ENCODE peak calls at places on chromosomes 13 and 19, in ten cellular contexts. Q, Z, L, O, E, G, D, I, T and P are unnamed samples.

GRCh38 chr13:31747271-31747670 is 7.9 kb downstream of the RXFP2 start:
- DNase-seq in O (no peak), G (no peak), E (peak; percentile 61), I (no peak), L (no peak), T (no peak), Z (no peak), Q (no peak), D (no peak), P (no peak)

GRCh38 chr13:43229506-43229905 is 206.1 kb downstream of the DNAJC15 start:
- DNase-seq in L (no peak), Q (no peak), G (no peak), T (peak; percentile 70), E (peak; percentile 79), Z (no peak), O (peak; percentile 76), I (no peak), D (no peak), P (peak; percentile 64)

GRCh38 chr19:39408392-39409206 is 2.0 kb downstream of the ZFP36 start:
- DNase-seq in O (no peak), E (peak; percentile 67), Q (no peak), D (no peak), L (peak; percentile 37), I (no peak), G (no peak), T (peak; percentile 56), Z (no peak), P (peak; percentile 78)

GRCh38 chr13:88434953-88435352 is 763.8 kb downstream of the SLITRK5 start:
- DNase-seq in L (no peak), E (no peak), Q (no peak), O (no peak), D (no peak), Z (no peak), I (no peak), G (no peak), T (no peak), P (no peak)

GRCh38 chr13:59706101-59706976 is 457.4 kb downstream of the DIAPH3 start:
- DNase-seq in Z (no peak), Q (no peak), D (no peak), T (no peak), O (no peak), L (no peak), E (no peak), I (no peak), G (no peak), P (no peak)

GRCh38 chr13:90717451-90717936 is 630.0 kb upstream of the MIR17HG start:
- DNase-seq in O (peak; percentile 40), G (no peak), L (no peak), D (no peak), E (peak; percentile 40), Q (no peak), Z (peak; percentile 17), T (peak; percentile 86), I (no peak), P (peak; percentile 80)

GRCh38 chr19:14699641-14700040 is 9.8 kb downstream of the ZNF333 start:
- DNase-seq in Z (no peak), Q (no peak), L (no peak), E (no peak), I (no peak), T (no peak), O (no peak), G (no peak), D (no peak), P (no peak)

GRCh38 chr19:45103200-45103624 is 10.2 kb downstream of the PPP1R37 start:
- DNase-seq in T (no peak), G (no peak), Z (no peak), E (peak; percentile 73), Q (no peak), O (no peak), L (peak; percentile 43), D (no peak), I (peak; percentile 55), P (peak; percentile 43)

DNA sequence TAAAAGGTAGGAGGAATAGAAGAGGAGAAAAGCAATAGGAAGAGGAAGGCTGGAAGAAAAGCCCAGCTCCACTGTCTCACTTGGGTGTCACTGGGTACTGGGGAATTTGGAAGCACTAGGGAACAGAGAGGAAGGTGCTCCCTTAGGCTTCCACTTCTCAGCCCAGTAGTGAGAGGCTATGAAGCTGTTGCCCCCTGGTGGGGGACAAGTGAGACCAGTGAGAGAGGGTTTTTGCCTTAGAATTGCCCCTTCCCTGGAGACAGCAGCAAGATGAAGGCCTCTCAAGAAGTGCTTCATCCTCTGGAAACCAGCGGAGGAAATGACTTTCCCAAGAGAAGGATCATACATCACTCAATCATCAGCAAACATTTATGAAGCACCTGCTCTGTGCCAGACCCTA is 4.7 kb upstream of the ZNF606 start:
- DNase-seq in L (no peak), D (no peak), Q (no peak), T (no peak), Z (no peak), G (no peak), O (no peak), I (no peak), E (peak; percentile 16), P (no peak)
- TF ChIP-seq CTCF in L (no peak), D (no peak), Q (no peak), T (no peak), Z (peak; percentile 11), G (no peak), O (no peak), I (no peak), E (no peak), P (peak; percentile 8)

GRCh38 chr19:16202320-16203255 is 4.9 kb downstream of the AP1M1 start:
- DNase-seq in O (no peak), E (peak; percentile 67), Z (no peak), I (no peak), T (peak; percentile 11), Q (no peak), G (no peak), L (no peak), D (no peak), P (no peak)

GRCh38 chr19:16200776-16201391 is 3.2 kb downstream of the AP1M1 start:
- DNase-seq in I (no peak), Q (no peak), E (no peak), D (no peak), G (no peak), O (no peak), Z (no peak), L (no peak), T (no peak), P (no peak)

GRCh38 chr19:16199275-16199932 is 1.7 kb downstream of the AP1M1 start:
- DNase-seq in Q (no peak), O (no peak), E (no peak), D (peak; percentile 57), T (no peak), G (no peak), Z (no peak), I (no peak), L (no peak), P (no peak)

GRCh38 chr19:16198363-16198636 is 589 bp downstream of the AP1M1 start:
- DNase-seq in Z (no peak), I (no peak), E (no peak), Q (no peak), D (no peak), L (no peak), O (no peak), G (no peak), T (no peak), P (no peak)

DNA sequence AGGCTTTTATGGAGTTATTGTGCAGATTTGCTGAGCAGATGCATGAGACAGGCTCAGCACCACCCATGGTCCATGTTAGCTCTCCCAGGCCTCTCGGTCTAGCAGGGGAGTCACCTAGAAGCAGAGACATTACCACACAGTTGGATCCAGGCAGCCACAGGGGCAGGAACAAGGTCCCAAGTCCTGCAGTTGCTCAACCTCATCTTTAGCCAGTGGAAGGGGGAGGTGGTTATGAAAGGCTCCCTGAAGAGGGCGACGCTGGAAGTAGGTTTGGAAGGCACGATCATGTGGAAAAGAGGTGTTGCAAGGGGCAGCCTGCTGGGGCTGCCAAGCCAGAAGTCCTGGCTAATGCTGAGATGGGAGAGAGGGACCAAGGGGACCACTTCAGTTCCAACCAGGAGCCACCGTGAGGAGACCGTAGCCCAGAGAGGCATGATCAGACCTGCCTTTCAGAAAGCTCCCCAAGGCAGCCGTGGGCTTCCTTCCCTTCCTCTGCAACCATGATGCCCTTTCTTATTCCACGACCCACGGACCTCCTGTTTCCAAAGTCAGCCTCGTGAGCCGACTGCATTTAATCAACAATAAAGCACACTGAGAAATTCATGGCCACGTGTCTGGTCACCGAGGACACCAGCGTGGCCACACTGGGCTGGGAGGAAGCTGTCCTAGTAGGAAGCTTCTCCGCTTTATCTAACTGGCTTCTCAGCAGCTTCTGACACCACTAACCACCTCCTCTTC is 2.5 kb downstream of the AP1M1 start:
- DNase-seq in O (no peak), D (peak; percentile 69), L (peak; percentile 14), T (no peak), G (no peak), Q (no peak), E (peak; percentile 69), I (no peak), Z (no peak), P (peak; percentile 56)
- TF ChIP-seq CTCF in O (no peak), D (no peak), L (no peak), T (no peak), G (no peak), Q (no peak), E (no peak), I (no peak), Z (no peak), P (no peak)

GRCh38 chr19:1742989-1743696 is 10.2 kb upstream of the ONECUT3 start:
- DNase-seq in Q (no peak), D (no peak), L (no peak), G (no peak), T (no peak), O (no peak), I (no peak), Z (no peak), E (no peak), P (no peak)

GRCh38 chr19:1746401-1747284 is 6.7 kb upstream of the ONECUT3 start:
- DNase-seq in G (no peak), Z (no peak), T (peak; percentile 37), I (no peak), E (peak; percentile 43), O (peak; percentile 9), Q (no peak), D (no peak), L (no peak), P (peak; percentile 63)

GRCh38 chr19:1745589-1746031 is 7.7 kb upstream of the ONECUT3 start:
- DNase-seq in D (no peak), L (no peak), T (no peak), Z (no peak), G (no peak), I (no peak), E (no peak), Q (no peak), O (no peak), P (peak; percentile 22)

GRCh38 chr19:1744133-1744665 is 9.1 kb upstream of the ONECUT3 start:
- DNase-seq in I (no peak), G (no peak), Z (no peak), L (no peak), Q (no peak), O (no peak), E (no peak), T (no peak), D (no peak), P (no peak)

DNA sequence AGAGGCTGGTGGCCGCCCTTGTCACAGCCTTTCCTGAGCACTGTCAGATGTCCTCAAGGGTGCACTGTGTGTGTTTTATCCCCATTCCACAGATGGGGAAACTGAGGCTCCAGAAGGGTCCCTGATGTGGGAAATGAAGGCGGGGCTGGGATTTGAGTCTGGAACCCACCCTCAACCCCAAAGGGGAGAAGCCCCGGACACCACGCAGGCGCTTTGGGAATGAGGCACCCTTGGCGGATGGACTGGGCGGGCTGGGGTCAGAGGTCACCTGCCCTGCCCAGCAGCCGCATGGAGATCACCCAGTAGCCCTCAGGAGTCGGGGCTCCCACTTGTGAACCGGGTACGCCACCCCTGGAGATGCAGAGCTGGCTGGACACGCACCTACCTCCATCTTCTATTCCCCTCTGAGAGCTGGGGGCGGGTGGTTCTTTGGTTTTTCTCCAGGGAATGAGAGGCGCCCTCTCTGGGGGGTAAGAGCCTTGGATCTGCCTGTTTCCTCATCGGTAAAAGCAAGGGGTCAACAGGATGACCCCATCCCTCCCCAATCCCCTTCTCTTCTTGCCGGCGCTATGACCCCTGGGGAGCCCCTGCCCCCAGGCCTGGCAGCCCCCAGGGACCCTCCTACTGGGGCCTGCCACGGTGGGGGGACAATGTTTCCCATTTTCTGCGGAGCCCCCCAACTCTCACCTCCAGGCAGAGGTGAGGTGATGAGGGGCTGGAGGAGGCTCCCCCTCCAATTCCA is 8.3 kb upstream of the ONECUT3 start:
- DNase-seq in D (no peak), O (no peak), Z (no peak), T (no peak), Q (no peak), E (no peak), L (no peak), G (no peak), I (no peak), P (no peak)
- TF ChIP-seq CTCF in D (no peak), O (no peak), Z (no peak), T (no peak), Q (no peak), E (no peak), L (no peak), G (no peak), I (no peak), P (no peak)

DNA sequence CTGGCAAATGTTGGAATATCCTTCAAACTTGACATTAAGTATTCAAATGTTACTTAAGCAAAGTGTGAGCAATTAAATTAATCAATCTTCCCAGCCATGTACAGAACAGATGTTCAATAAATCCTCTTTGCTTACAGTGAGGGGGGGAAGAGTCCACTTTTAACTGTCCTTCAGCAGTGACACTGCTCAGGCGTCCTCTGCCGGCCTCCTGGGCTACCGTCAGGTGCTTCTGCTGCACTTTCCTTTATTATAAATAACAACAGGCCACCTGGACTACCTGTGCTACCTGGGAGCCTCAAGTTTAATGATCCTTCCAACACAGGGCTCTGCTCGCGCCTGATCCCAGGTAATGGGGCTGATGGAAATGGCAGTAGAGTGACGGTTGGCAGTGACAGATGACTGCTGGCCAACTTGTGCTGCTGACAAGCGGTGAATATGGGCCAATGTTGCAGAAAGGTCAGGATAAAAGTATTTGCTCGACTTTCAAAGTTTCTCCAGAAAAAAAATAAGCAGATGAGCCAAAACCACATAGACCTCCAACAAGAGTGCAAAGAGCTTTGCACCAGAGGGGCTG is 460.0 kb upstream of the ZNF507 start:
- DNase-seq in I (no peak), G (no peak), O (no peak), D (no peak), L (no peak), T (no peak), Z (no peak), E (no peak), Q (no peak), P (no peak)
- TF ChIP-seq CTCF in I (no peak), G (no peak), O (no peak), D (no peak), L (no peak), T (no peak), Z (no peak), E (no peak), Q (no peak), P (no peak)